ENCODE peak calls at places on chromosomes 4 and X, in five cellular contexts. P is AG04449, D is H9, J is pancreas, Z is suprapubic skin. V is an unnamed sample.

GRCh38 chr4:41542526-41543270 is 4.7 kb downstream of the LIMCH1 start:
- DNase-seq in P (no peak), D (no peak), Z (no peak), J (no peak), V (no peak)

GRCh38 chr4:184688447-184688846 is 38.9 kb downstream of the PRIMPOL start:
- DNase-seq in D (peak; percentile 72), J (no peak), Z (no peak), P (peak; percentile 76), V (peak; percentile 53)

GRCh38 chrX:39772057-39772832 is 325.5 kb downstream of the BCOR start:
- DNase-seq in Z (no peak), J (no peak), P (no peak), D (peak; percentile 95), V (peak; percentile 72)

GRCh38 chr4:85595796-85596559 is 121.0 kb downstream of the ARHGAP24 start:
- DNase-seq in Z (no peak), P (no peak), J (no peak), D (no peak), V (no peak)

GRCh38 chr4:173333658-173334084 is 487 bp downstream of the HMGB2 start:
- DNase-seq in D (peak; percentile 36), P (no peak), J (peak; percentile 83), Z (peak; percentile 84), V (peak; percentile 52)

GRCh38 chr4:159175989-159176375 is 73.1 kb downstream of the RAPGEF2 start:
- DNase-seq in J (no peak), P (no peak), Z (no peak), D (no peak), V (no peak)

GRCh38 chr4:15197005-15197404 is 194.7 kb downstream of the CPEB2 start:
- DNase-seq in Z (no peak), D (peak; percentile 53), P (no peak), J (no peak), V (no peak)

GRCh38 chr4:32840461-32841189 is 2120.5 kb downstream of the PCDH7 start:
- DNase-seq in D (no peak), P (no peak), J (no peak), Z (no peak), V (no peak)

GRCh38 chr4:37483610-37484009 is 202.6 kb downstream of the RELL1 start:
- DNase-seq in Z (no peak), J (no peak), D (no peak), P (no peak), V (no peak)

GRCh38 chr4:163243297-163243981 is 76.7 kb upstream of the NAF1 start:
- DNase-seq in Z (no peak), P (no peak), D (no peak), J (no peak), V (no peak)

GRCh38 chr4:89307446-89308160 is at the start of gene GPRIN3:
- DNase-seq in P (no peak), J (peak; percentile 86), D (peak; percentile 79), Z (peak; percentile 82), V (peak; percentile 66)

GRCh38 chrX:11665144-11666040 is at the start of gene ARHGAP6:
- DNase-seq in J (peak; percentile 50), Z (no peak), P (no peak), D (peak; percentile 62), V (no peak)

GRCh38 chrX:108590496-108590895 is 145.9 kb downstream of the IRS4 start:
- DNase-seq in Z (no peak), D (no peak), P (no peak), J (no peak), V (no peak)

GRCh38 chrX:153319295-153319694 is 2.3 kb downstream of the PNMA6F start:
- DNase-seq in Z (no peak), J (peak; percentile 48), D (no peak), P (no peak), V (no peak)

GRCh38 chrX:30612250-30612655 is 34.7 kb upstream of the TASL start:
- DNase-seq in Z (no peak), P (no peak), D (no peak), J (no peak), V (no peak)

GRCh38 chrX:138191998-138192397 is 519.5 kb downstream of the FGF13 start:
- DNase-seq in P (no peak), Z (no peak), D (peak; percentile 29), J (no peak), V (no peak)

GRCh38 chrX:129769467-129770154 is 10.1 kb upstream of the SASH3 start:
- DNase-seq in P (no peak), D (no peak), Z (no peak), J (no peak), V (no peak)

GRCh38 chrX:71565634-71566033 is 12.6 kb upstream of the GCNA start:
- DNase-seq in J (no peak), Z (no peak), D (no peak), P (no peak), V (no peak)

GRCh38 chr4:126850286-126850685 is 782.5 kb upstream of the INTU start:
- DNase-seq in P (peak; percentile 92), Z (no peak), D (no peak), J (no peak), V (no peak)

GRCh38 chr4:37970702-37971101 is 10.5 kb downstream of the PTTG2 start:
- DNase-seq in D (peak; percentile 60), P (no peak), Z (no peak), J (no peak), V (peak; percentile 90)

GRCh38 chr4:152399246-152399645 is 136.6 kb downstream of the FBXW7 start:
- DNase-seq in P (no peak), D (no peak), J (no peak), Z (no peak), V (no peak)

GRCh38 chr4:152398060-152398459 is 137.8 kb downstream of the FBXW7 start:
- DNase-seq in J (no peak), P (no peak), D (no peak), Z (no peak), V (no peak)

DNA sequence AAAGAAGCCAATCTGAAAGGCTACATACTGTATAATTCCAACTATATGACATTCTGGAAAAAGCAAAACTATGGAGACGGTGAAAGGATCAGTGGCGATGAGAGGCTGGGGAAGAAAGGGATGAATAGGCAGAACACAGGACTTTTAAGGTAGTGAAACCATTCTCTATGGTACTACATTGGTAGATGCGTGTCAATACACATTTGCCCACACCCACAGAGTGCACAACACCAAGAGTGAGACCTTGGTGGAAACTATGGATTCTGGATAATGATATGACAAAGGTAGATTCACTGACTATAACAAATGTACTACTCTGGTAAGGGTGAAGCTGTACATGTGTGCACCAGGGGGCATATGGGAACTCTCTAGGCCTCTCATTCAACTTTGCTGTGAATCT is 134.5 kb downstream of the FBXW7 start:
- DNase-seq in Z (no peak), D (no peak), P (no peak), J (no peak), V (no peak)
- TF ChIP-seq CTCF in Z (no peak), D (no peak), P (no peak), J (no peak), V (no peak)

DNA sequence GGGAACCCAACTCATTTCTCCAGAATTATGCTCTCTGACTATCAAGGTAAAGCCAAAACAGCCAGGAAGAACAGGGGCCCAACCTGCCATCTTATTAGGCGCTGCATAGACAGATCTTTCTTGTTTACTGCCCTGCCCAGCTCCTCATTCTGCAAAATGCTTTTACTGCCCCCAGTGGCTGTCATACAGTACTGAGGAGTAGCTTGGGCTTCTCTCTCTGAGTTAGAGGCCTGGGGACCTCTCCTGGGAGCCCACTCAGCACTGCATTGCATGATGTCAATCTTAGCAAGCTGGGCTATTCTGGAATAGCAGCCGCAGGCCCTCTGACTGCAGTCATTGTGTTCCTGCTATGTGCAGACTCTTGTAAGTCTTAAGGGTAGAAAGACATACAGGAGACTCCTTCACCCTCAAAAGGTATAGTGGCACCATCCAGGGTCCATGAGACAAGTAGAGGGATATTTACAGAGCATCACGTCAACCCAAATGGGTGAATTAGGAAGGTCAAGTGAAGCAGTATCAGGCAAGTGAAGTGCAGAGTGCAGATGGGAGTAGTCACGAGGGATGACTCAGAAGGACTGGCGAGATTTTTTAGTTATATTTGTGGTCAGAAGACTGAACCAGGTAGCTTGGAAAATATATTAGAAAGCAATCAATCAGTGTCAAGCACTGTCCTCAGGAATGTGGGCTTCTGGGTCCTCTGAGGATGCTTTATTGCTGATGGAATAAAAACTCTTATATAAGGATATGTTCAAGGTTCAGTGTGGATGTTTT is 294.1 kb upstream of the SFRP2 start:
- DNase-seq in J (no peak), Z (no peak), D (peak; percentile 80), P (no peak), V (no peak)
- TF ChIP-seq CTCF in J (no peak), Z (no peak), D (peak; percentile 79), P (no peak), V (no peak)

DNA sequence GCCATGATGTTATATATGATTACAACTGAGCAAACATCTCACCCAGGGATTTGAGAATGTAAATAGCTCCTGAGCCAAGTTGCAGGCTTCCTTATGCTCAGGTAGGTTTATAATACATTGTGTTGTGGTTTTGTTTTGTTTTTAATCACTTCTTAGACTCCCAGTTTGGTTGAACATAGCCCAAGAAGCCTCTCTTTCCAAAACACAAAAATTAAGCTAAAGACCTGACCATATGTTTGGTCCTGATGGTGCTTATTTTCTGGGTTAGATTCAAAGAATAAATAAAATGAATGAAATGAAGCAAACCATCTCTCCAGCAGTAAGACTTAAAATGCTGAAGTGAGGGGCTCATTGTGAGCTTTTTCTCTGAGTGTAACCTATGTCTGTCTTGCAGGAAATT is 93.5 kb downstream of the GRXCR1 start:
- DNase-seq in D (no peak), J (no peak), P (no peak), Z (no peak), V (no peak)
- TF ChIP-seq CTCF in D (no peak), J (no peak), P (no peak), Z (no peak), V (no peak)

DNA sequence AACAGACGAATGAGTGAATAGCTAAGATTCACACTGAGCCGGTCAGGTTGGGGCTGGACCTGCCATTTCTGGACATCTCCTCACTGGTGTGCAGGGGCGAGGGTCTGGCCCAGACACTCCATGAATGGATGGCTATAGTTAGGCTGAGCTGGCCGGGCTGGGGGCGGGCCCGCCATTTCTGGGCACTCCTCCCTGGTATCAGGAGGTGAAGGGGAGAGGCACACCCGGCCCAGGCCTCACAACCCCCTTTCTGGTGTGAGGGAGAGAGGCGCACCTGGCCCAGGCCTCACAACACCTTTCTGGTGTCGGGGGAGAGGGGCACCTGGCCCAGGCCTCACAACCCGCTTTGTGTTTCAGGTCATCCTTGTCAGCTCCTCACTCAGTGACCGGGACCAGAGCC is 203.2 kb upstream of the PSAPL1 start:
- DNase-seq in J (peak; percentile 48), D (no peak), P (no peak), Z (no peak), V (no peak)
- TF ChIP-seq CTCF in J (no peak), D (no peak), P (no peak), Z (no peak), V (no peak)

GRCh38 chr4:150401083-150401687 is 180.8 kb upstream of the MAB21L2 start:
- DNase-seq in J (no peak), Z (no peak), P (no peak), D (no peak), V (no peak)
- TF ChIP-seq CTCF in J (no peak), Z (no peak), P (no peak), D (no peak), V (no peak)

GRCh38 chr4:99330648-99331047 is 9.4 kb upstream of the ADH1B start:
- DNase-seq in J (no peak), P (no peak), Z (no peak), D (no peak), V (no peak)

GRCh38 chr4:99336553-99336952 is 15.4 kb upstream of the ADH1B start:
- DNase-seq in Z (no peak), D (no peak), J (no peak), P (no peak), V (no peak)

DNA sequence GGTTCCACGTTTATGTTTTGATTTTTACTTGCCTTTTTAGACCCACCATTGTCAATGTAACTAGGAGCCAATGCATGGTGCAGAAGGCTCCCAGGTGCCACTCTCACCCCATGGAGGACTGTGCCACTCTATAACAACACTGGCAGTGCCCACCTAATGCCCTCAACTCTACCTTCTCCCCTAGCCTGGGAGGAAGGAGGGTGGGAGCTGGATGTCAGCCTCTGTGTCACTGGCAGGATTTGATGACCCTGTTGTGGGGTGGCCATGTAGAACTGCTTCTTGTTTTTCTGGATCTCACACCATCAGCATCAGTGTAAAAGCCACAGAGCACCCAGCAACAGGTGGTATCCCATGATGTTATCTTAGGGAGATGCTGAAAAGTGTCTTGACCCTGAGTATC is 13.7 kb upstream of the ADH1B start:
- DNase-seq in P (no peak), J (no peak), D (no peak), Z (no peak), V (no peak)
- TF ChIP-seq CTCF in P (no peak), J (no peak), D (no peak), Z (no peak), V (no peak)

V was measured in CD14-positive monocyte.